ENCODE peak calls at places on chromosomes 7 and 10, in ten cellular contexts. A is cardiac muscle cell; W is epithelial cell of esophagus; M is AG04450; B is GM12864; K is DND-41; X is HFF-Myc; O is mucosa of descending colon; L is CD8-positive, alpha-beta T cell; S is upper lobe of right lung. Y is an unnamed sample.

GRCh38 chr10:71228875-71229720 is 16.7 kb downstream of the UNC5B start:
- DNase-seq in B (no peak), M (no peak), L (no peak), O (peak; percentile 16), X (no peak), K (no peak), S (peak; percentile 62), W (no peak), A (no peak), Y (no peak)

GRCh38 chr7:119197872-119198527 is 973.5 kb downstream of the ANKRD7 start:
- DNase-seq in X (no peak), O (no peak), L (no peak), B (peak; percentile 15), W (peak; percentile 82), M (no peak), K (peak; percentile 50), S (no peak), A (peak; percentile 55), Y (peak; percentile 61)

GRCh38 chr7:30908681-30909080 is 3.0 kb upstream of the AQP1 start:
- DNase-seq in S (no peak), K (no peak), A (no peak), W (no peak), O (no peak), X (no peak), B (no peak), M (no peak), L (no peak), Y (peak; percentile 12)

GRCh38 chr7:41882271-41882670 is 179.4 kb upstream of the INHBA start:
- DNase-seq in X (no peak), B (no peak), W (no peak), L (no peak), A (no peak), O (no peak), S (no peak), M (no peak), K (no peak), Y (peak; percentile 21)

GRCh38 chr10:7258948-7259523 is 151.8 kb downstream of the SFMBT2 start:
- DNase-seq in X (no peak), O (no peak), K (peak; percentile 83), B (no peak), M (no peak), W (no peak), A (no peak), L (peak; percentile 48), S (no peak), Y (peak; percentile 57)

GRCh38 chr7:43583424-43584199 is 704 bp downstream of the STK17A start:
- DNase-seq in O (peak; percentile 81), W (peak; percentile 56), X (no peak), K (peak; percentile 79), L (peak; percentile 44), M (no peak), A (peak; percentile 55), B (peak; percentile 65), S (peak; percentile 92), Y (peak; percentile 84)

GRCh38 chr10:13717936-13718772 is 131.4 kb downstream of the PRPF18 start:
- DNase-seq in B (no peak), L (peak; percentile 7), W (peak; percentile 85), M (peak; percentile 89), O (peak; percentile 73), S (peak; percentile 85), X (peak; percentile 78), A (peak; percentile 97), K (peak; percentile 94), Y (peak; percentile 57)

GRCh38 chr10:11499425-11500071 is 111.9 kb downstream of the USP6NL start:
- DNase-seq in B (no peak), W (no peak), X (no peak), M (no peak), O (no peak), K (no peak), S (no peak), A (no peak), L (no peak), Y (no peak)

GRCh38 chr10:133390597-133391248 is 3.2 kb upstream of the MTG1 start:
- DNase-seq in W (no peak), S (peak; percentile 36), B (no peak), K (no peak), A (no peak), O (no peak), M (no peak), X (no peak), L (no peak), Y (peak; percentile 54)
- H3K4me3 ChIP-seq in W (no peak overlapping the region), S (no peak overlapping the region), B (peak overlapping the region; percentile 73), K (no peak overlapping the region), A (no peak overlapping the region), O (no peak overlapping the region), M (no peak overlapping the region), X (no peak overlapping the region), L (no peak overlapping the region), Y (peak overlapping the region; percentile 82)

DNA sequence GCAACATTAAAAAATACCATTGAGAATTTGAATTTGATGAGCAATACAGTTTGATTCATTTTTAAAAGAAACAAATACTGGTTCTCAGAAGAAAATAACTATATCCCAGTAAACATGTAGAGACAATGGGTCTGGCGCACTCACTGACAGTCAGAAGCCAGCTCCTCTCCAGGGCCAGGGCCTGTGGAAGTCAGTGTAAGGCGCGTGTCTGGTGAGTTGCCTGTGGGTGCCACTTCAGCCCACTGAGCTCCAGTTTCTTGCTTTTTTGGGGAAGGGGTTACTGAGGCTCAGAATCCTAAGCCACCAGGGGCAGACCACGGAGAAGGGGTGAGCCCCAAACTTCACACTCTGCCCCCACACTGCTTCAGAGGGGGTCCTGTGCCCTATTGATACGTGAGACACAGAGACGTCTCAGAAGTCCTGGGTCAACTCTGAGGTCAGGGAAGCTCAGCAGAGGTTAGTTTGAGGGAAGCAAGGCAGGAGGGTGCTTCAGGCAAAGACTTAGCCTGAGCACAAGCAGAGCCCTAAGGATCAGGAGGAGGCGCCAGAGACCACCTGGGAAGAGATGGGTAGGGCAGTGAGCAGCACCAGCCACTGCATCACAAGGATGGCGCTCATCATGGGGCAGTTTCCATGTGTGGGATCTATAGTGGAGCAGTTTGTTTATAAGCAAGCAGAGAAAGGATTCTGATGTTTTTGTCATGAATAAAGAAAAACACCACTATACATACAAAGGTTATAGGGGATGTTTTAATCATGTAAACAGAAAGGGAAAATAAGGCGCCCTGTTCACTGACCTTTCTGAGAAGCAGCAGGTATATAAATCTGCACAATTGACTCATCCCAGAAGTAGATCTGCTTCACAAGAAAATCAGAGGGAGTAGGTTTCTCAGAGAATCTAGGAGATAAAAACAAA is 95.7 kb downstream of the PKD1L1 start:
- DNase-seq in X (no peak), K (no peak), B (no peak), M (no peak), S (no peak), L (no peak), A (no peak), O (no peak), W (peak; percentile 8), Y (peak; percentile 13)
- TF ChIP-seq CTCF in X (peak; percentile 46), K (peak; percentile 14), B (peak; percentile 58), M (peak; percentile 8), S (no peak), L (no peak), A (peak; percentile 28), O (no peak), W (peak; percentile 19), Y (peak; percentile 39)

GRCh38 chr10:95787447-95787846 is 31.5 kb downstream of the ENTPD1 start:
- DNase-seq in S (no peak), X (no peak), B (no peak), W (no peak), A (no peak), K (no peak), L (no peak), M (no peak), O (no peak), Y (peak; percentile 44)
- H3K4me3 ChIP-seq in S (no peak overlapping the region), X (no peak overlapping the region), B (no peak overlapping the region), W (no peak overlapping the region), A (no peak overlapping the region), K (no peak overlapping the region), L (no peak overlapping the region), M (no peak overlapping the region), O (no peak overlapping the region), Y (peak overlapping the region; percentile 31)

GRCh38 chr10:14837756-14838581 is at the start of the genes CDNF, HSPA14 and MSANTD7:
- DNase-seq in S (peak; percentile 100), O (peak; percentile 99), M (peak; percentile 99), L (peak; percentile 98), W (peak; percentile 99), K (peak; percentile 99), X (peak; percentile 99), B (peak; percentile 97), A (peak; percentile 100), Y (peak; percentile 100)
- TF ChIP-seq CTCF in S (no peak), O (no peak), M (no peak), L (no peak), W (no peak), K (peak; percentile 10), X (no peak), B (no peak), A (no peak), Y (no peak)

GRCh38 chr7:116501425-116502167 is 2.1 kb downstream of the CAV2 start:
- DNase-seq in S (no peak), M (no peak), K (no peak), L (no peak), X (no peak), O (no peak), A (no peak), W (peak; percentile 45), B (no peak), Y (no peak)

GRCh38 chr7:116500071-116500853 is 724 bp downstream of the CAV2 start:
- DNase-seq in L (no peak), A (peak; percentile 57), B (no peak), X (no peak), O (peak; percentile 41), W (peak; percentile 96), K (no peak), S (peak; percentile 66), M (no peak), Y (peak; percentile 56)

GRCh38 chr7:116505278-116505677 is 5.7 kb downstream of the CAV2 start:
- DNase-seq in A (no peak), B (no peak), L (no peak), K (no peak), X (no peak), S (no peak), O (no peak), W (no peak), M (no peak), Y (no peak)

GRCh38 chr7:116503835-116504234 is 4.3 kb downstream of the CAV2 start:
- DNase-seq in A (no peak), L (no peak), M (no peak), W (no peak), X (no peak), B (no peak), S (no peak), K (no peak), O (no peak), Y (no peak)

DNA sequence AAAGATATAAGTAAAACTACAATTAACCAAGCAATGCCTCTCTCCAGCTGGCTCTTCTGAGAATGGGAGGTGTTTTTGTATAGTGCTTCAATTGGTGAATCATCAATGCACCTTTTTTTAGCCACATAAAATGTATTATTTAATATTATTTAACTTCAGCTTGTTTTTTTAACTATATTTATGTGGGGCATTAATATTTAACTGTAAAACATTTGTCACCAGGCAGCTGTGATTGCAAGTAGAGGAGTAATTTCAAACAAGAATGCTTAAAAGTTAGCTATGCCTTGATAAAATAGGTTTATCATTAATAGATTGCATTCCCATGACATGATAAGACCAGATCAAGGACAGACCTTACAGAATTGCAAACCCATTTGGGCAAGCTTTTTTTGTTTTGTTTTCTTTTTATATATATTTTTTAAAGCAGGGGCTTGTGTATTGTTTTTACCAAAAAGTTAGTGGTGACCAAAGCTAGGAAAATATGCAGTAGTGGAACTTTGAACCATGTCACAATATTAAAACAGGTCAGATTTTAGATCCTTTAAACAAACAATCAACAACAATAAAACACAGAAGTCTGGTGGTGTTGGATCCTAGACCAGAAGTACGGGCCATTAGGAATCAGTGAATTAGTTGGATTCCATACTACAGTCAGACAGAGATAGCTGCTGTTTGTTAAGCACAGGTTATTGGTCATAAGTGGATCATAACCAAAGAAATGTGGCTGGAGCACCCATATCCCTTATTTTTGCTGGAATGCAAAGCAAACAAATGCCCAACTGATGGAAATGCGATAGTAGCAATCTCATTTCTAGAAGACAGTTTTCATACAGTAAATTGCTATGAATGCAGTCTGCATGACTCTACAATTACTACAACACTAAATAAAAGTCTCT is 2.9 kb downstream of the CAV2 start:
- DNase-seq in B (no peak), X (no peak), O (no peak), S (no peak), W (no peak), A (no peak), M (no peak), K (no peak), L (no peak), Y (no peak)
- H3K4me3 ChIP-seq in B (no peak overlapping the region), X (peak overlapping the region; percentile 86), O (no peak overlapping the region), S (peak overlapping the region; percentile 77), W (peak overlapping the region; percentile 87), A (no peak overlapping the region), M (peak overlapping the region; percentile 89), K (no peak overlapping the region), L (no peak overlapping the region), Y (no peak overlapping the region)